ENCODE peak calls at places on chromosomes 1 and 21, in four cellular contexts. One of them, this sample, is unnamed.

GRCh38 chr21:14383596-14384210 is 757 bp upstream of the HSPA13 start:
- DNase-seq in colonic mucosa: no peak
- DNase-seq in cardiac muscle cell: no peak
- DNase-seq in endothelial cell of umbilical vein: no peak
- DNase-seq in this sample: peak; percentile 1

GRCh38 chr1:24713176-24713575 is 32.1 kb upstream of the CLIC4 start:
- DNase-seq in colonic mucosa: no peak
- DNase-seq in cardiac muscle cell: no peak
- DNase-seq in endothelial cell of umbilical vein: no peak
- DNase-seq in this sample: no peak

GRCh38 chr1:68916227-68916853 is 419.5 kb upstream of the DEPDC1 start:
- DNase-seq in colonic mucosa: no peak
- DNase-seq in cardiac muscle cell: no peak
- DNase-seq in endothelial cell of umbilical vein: peak; percentile 2
- DNase-seq in this sample: peak; percentile 51

GRCh38 chr1:208209286-208209685 is 34.9 kb downstream of the PLXNA2 start:
- DNase-seq in colonic mucosa: no peak
- DNase-seq in cardiac muscle cell: no peak
- DNase-seq in endothelial cell of umbilical vein: no peak
- DNase-seq in this sample: no peak

GRCh38 chr1:194208674-194209073 is 1022.3 kb upstream of the B3GALT2 start:
- DNase-seq in colonic mucosa: no peak
- DNase-seq in cardiac muscle cell: no peak
- DNase-seq in endothelial cell of umbilical vein: no peak
- DNase-seq in this sample: no peak

GRCh38 chr21:22791986-22792560 is 1793.9 kb downstream of the NCAM2 start:
- DNase-seq in colonic mucosa: peak; percentile 18
- DNase-seq in cardiac muscle cell: peak; percentile 70
- DNase-seq in endothelial cell of umbilical vein: peak; percentile 77
- DNase-seq in this sample: peak; percentile 24

GRCh38 chr1:58437623-58438022 is 108.9 kb downstream of the OMA1 start:
- DNase-seq in colonic mucosa: no peak
- DNase-seq in cardiac muscle cell: no peak
- DNase-seq in endothelial cell of umbilical vein: no peak
- DNase-seq in this sample: no peak

GRCh38 chr1:198934901-198935301 is 296.1 kb downstream of the PTPRC start:
- DNase-seq in colonic mucosa: no peak
- DNase-seq in cardiac muscle cell: no peak
- DNase-seq in endothelial cell of umbilical vein: peak; percentile 84
- DNase-seq in this sample: peak; percentile 43

GRCh38 chr1:39378377-39378776 is 113.1 kb upstream of the BMP8A start:
- DNase-seq in colonic mucosa: peak; percentile 52
- DNase-seq in cardiac muscle cell: peak; percentile 18
- DNase-seq in endothelial cell of umbilical vein: no peak
- DNase-seq in this sample: no peak

GRCh38 chr1:217272385-217272784 is 358.5 kb downstream of the GPATCH2 start:
- DNase-seq in colonic mucosa: no peak
- DNase-seq in cardiac muscle cell: no peak
- DNase-seq in endothelial cell of umbilical vein: no peak
- DNase-seq in this sample: peak; percentile 77

GRCh38 chr1:24984800-24985552 is 54.9 kb upstream of the RUNX3 start:
- DNase-seq in colonic mucosa: no peak
- DNase-seq in cardiac muscle cell: no peak
- DNase-seq in endothelial cell of umbilical vein: no peak
- DNase-seq in this sample: no peak

GRCh38 chr1:45512641-45513054 is 9.0 kb downstream of the PRDX1 start:
- DNase-seq in colonic mucosa: peak; percentile 75
- DNase-seq in cardiac muscle cell: peak; percentile 76
- DNase-seq in endothelial cell of umbilical vein: peak; percentile 74
- DNase-seq in this sample: peak; percentile 70

GRCh38 chr1:63817152-63817667 is 43.4 kb downstream of the ROR1 start:
- DNase-seq in colonic mucosa: no peak
- DNase-seq in cardiac muscle cell: peak; percentile 69
- DNase-seq in endothelial cell of umbilical vein: peak; percentile 54
- DNase-seq in this sample: peak; percentile 60

GRCh38 chr1:203557958-203558760 is 64.2 kb downstream of the OPTC start:
- DNase-seq in colonic mucosa: no peak
- DNase-seq in cardiac muscle cell: peak; percentile 19
- DNase-seq in endothelial cell of umbilical vein: peak; percentile 32
- DNase-seq in this sample: peak; percentile 95

GRCh38 chr1:201676061-201676644 is 137.2 kb downstream of the NAV1 start:
- DNase-seq in colonic mucosa: no peak
- DNase-seq in cardiac muscle cell: peak; percentile 49
- DNase-seq in endothelial cell of umbilical vein: peak; percentile 34
- DNase-seq in this sample: peak; percentile 20

GRCh38 chr1:230515451-230516145 is 89.5 kb upstream of the PGBD5 start:
- DNase-seq in colonic mucosa: no peak
- DNase-seq in cardiac muscle cell: no peak
- DNase-seq in endothelial cell of umbilical vein: no peak
- DNase-seq in this sample: no peak

GRCh38 chr1:61568460-61569211 is 156.3 kb downstream of the TM2D1 start:
- DNase-seq in colonic mucosa: no peak
- DNase-seq in cardiac muscle cell: no peak
- DNase-seq in endothelial cell of umbilical vein: no peak
- DNase-seq in this sample: no peak

GRCh38 chr1:194331758-194332157 is 1145.3 kb upstream of the B3GALT2 start:
- DNase-seq in colonic mucosa: no peak
- DNase-seq in cardiac muscle cell: no peak
- DNase-seq in endothelial cell of umbilical vein: no peak
- DNase-seq in this sample: no peak

GRCh38 chr1:221117548-221117951 is 238.3 kb downstream of the HLX start:
- DNase-seq in colonic mucosa: no peak
- DNase-seq in cardiac muscle cell: no peak
- DNase-seq in endothelial cell of umbilical vein: no peak
- DNase-seq in this sample: peak; percentile 50

GRCh38 chr1:31955917-31956736 is 18.0 kb upstream of the PTP4A2 start:
- DNase-seq in colonic mucosa: peak; percentile 80
- DNase-seq in cardiac muscle cell: peak; percentile 69
- DNase-seq in endothelial cell of umbilical vein: peak; percentile 97
- DNase-seq in this sample: peak; percentile 100

GRCh38 chr1:22133928-22134324 is 9.0 kb downstream of the WNT4 start:
- DNase-seq in colonic mucosa: no peak
- DNase-seq in cardiac muscle cell: no peak
- DNase-seq in endothelial cell of umbilical vein: no peak
- DNase-seq in this sample: no peak

GRCh38 chr1:4830756-4831155 is 176.3 kb downstream of the AJAP1 start:
- DNase-seq in colonic mucosa: no peak
- DNase-seq in cardiac muscle cell: no peak
- DNase-seq in endothelial cell of umbilical vein: no peak
- DNase-seq in this sample: no peak

GRCh38 chr1:6386371-6386949 is 7.1 kb downstream of the ACOT7 start:
- DNase-seq in colonic mucosa: no peak
- DNase-seq in cardiac muscle cell: no peak
- DNase-seq in endothelial cell of umbilical vein: no peak
- DNase-seq in this sample: no peak

GRCh38 chr1:113291777-113292659 is 98.3 kb upstream of the MAGI3 start:
- DNase-seq in colonic mucosa: no peak
- DNase-seq in cardiac muscle cell: no peak
- DNase-seq in endothelial cell of umbilical vein: no peak
- DNase-seq in this sample: no peak

GRCh38 chr1:15885701-15886612 is 38.5 kb downstream of the SPEN start:
- DNase-seq in colonic mucosa: peak; percentile 99
- DNase-seq in cardiac muscle cell: peak; percentile 92
- DNase-seq in endothelial cell of umbilical vein: peak; percentile 97
- DNase-seq in this sample: peak; percentile 94

GRCh38 chr1:27861436-27861835 is 10.9 kb upstream of the THEMIS2 start:
- DNase-seq in colonic mucosa: no peak
- DNase-seq in cardiac muscle cell: no peak
- DNase-seq in endothelial cell of umbilical vein: no peak
- DNase-seq in this sample: no peak

GRCh38 chr1:218476385-218476784 is 131.2 kb downstream of the TGFB2 start:
- DNase-seq in colonic mucosa: no peak
- DNase-seq in cardiac muscle cell: no peak
- DNase-seq in endothelial cell of umbilical vein: peak; percentile 65
- DNase-seq in this sample: peak; percentile 76

GRCh38 chr1:212637902-212638301 is 29.3 kb downstream of the ATF3 start:
- DNase-seq in colonic mucosa: no peak
- DNase-seq in cardiac muscle cell: no peak
- DNase-seq in endothelial cell of umbilical vein: no peak
- DNase-seq in this sample: no peak

GRCh38 chr1:56149761-56150160 is 429.6 kb downstream of the PLPP3 start:
- DNase-seq in colonic mucosa: no peak
- DNase-seq in cardiac muscle cell: no peak
- DNase-seq in endothelial cell of umbilical vein: peak; percentile 6
- DNase-seq in this sample: no peak

GRCh38 chr1:76330993-76331603 is 256.6 kb downstream of the ST6GALNAC3 start:
- DNase-seq in colonic mucosa: peak; percentile 39
- DNase-seq in cardiac muscle cell: peak; percentile 60
- DNase-seq in endothelial cell of umbilical vein: peak; percentile 76
- DNase-seq in this sample: peak; percentile 74

GRCh38 chr1:21955058-21955457 is 17.9 kb upstream of the HSPG2 start:
- DNase-seq in colonic mucosa: no peak
- DNase-seq in cardiac muscle cell: no peak
- DNase-seq in endothelial cell of umbilical vein: no peak
- DNase-seq in this sample: no peak

GRCh38 chr1:25565626-25566025 is 22.2 kb downstream of the LDLRAP1 start:
- DNase-seq in colonic mucosa: no peak
- DNase-seq in cardiac muscle cell: no peak
- DNase-seq in endothelial cell of umbilical vein: no peak
- DNase-seq in this sample: no peak

GRCh38 chr1:162251102-162251501 is 125.6 kb downstream of the SPATA46 start:
- DNase-seq in colonic mucosa: no peak
- DNase-seq in cardiac muscle cell: no peak
- DNase-seq in endothelial cell of umbilical vein: no peak
- DNase-seq in this sample: no peak

GRCh38 chr1:62012821-62013220 is 181.8 kb upstream of the L1TD1 start:
- DNase-seq in colonic mucosa: no peak
- DNase-seq in cardiac muscle cell: no peak
- DNase-seq in endothelial cell of umbilical vein: no peak
- DNase-seq in this sample: no peak

GRCh38 chr1:67005068-67005467 is 48.9 kb downstream of the SLC35D1 start:
- DNase-seq in colonic mucosa: no peak
- DNase-seq in cardiac muscle cell: no peak
- DNase-seq in endothelial cell of umbilical vein: no peak
- DNase-seq in this sample: no peak

GRCh38 chr1:64601207-64601606 is 131.3 kb downstream of the CACHD1 start:
- DNase-seq in colonic mucosa: no peak
- DNase-seq in cardiac muscle cell: no peak
- DNase-seq in endothelial cell of umbilical vein: no peak
- DNase-seq in this sample: no peak

GRCh38 chr1:117600966-117601365 is 4.9 kb upstream of the TENT5C start:
- DNase-seq in colonic mucosa: no peak
- DNase-seq in cardiac muscle cell: no peak
- DNase-seq in endothelial cell of umbilical vein: no peak
- DNase-seq in this sample: peak; percentile 18

GRCh38 chr1:92409946-92410345 is 76.8 kb downstream of the GFI1 start:
- DNase-seq in colonic mucosa: no peak
- DNase-seq in cardiac muscle cell: no peak
- DNase-seq in endothelial cell of umbilical vein: no peak
- DNase-seq in this sample: no peak

GRCh38 chr1:26530898-26531598 is 1.5 kb downstream of the RPS6KA1 start:
- DNase-seq in colonic mucosa: peak; percentile 96
- DNase-seq in cardiac muscle cell: peak; percentile 65
- DNase-seq in endothelial cell of umbilical vein: no peak
- DNase-seq in this sample: no peak

GRCh38 chr1:96002969-96003964 is 718.3 kb upstream of the PTBP2 start:
- DNase-seq in colonic mucosa: no peak
- DNase-seq in cardiac muscle cell: no peak
- DNase-seq in endothelial cell of umbilical vein: no peak
- DNase-seq in this sample: no peak

DNA sequence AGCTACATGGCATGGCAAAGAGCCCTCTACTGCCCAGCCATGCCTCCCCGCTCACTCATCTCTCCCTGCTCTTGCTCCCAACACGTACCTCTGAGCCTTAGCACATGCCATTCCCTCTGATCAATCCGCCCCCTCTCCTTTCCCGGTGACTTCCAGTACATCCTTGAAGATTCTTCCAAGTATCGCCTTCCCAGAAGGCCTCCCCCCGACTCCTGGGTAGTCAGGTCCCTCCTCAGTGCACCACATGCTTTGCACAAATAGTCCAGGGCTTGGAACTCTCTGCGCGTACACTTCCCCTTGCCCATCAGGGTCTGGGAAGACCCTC is 77.0 kb upstream of the IFFO2 start:
- DNase-seq in colonic mucosa: no peak
- DNase-seq in cardiac muscle cell: no peak
- DNase-seq in endothelial cell of umbilical vein: no peak
- DNase-seq in this sample: no peak
- H3K27ac ChIP-seq in colonic mucosa: no peak overlapping the region
- H3K27ac ChIP-seq in cardiac muscle cell: no peak overlapping the region
- H3K27ac ChIP-seq in endothelial cell of umbilical vein: no peak overlapping the region
- H3K27ac ChIP-seq in this sample: no peak overlapping the region

GRCh38 chr21:34519694-34520093 is 7.7 kb upstream of the KCNE1 start:
- DNase-seq in colonic mucosa: no peak
- DNase-seq in cardiac muscle cell: no peak
- DNase-seq in endothelial cell of umbilical vein: no peak
- DNase-seq in this sample: no peak
- H3K36me3 ChIP-seq in colonic mucosa: peaks cover 7% of the 10 kb centered on the region
- H3K36me3 ChIP-seq in cardiac muscle cell: no peaks in the 10 kb centered on the region
- H3K36me3 ChIP-seq in endothelial cell of umbilical vein: peaks cover 5% of the 10 kb centered on the region
- H3K36me3 ChIP-seq in this sample: peaks cover 51% of the 10 kb centered on the region

GRCh38 chr1:33141781-33142180 is 40.1 kb downstream of the TRIM62 start:
- DNase-seq in colonic mucosa: no peak
- DNase-seq in cardiac muscle cell: no peak
- DNase-seq in endothelial cell of umbilical vein: no peak
- DNase-seq in this sample: no peak

GRCh38 chr1:33141216-33141615 is 40.6 kb downstream of the TRIM62 start:
- DNase-seq in colonic mucosa: no peak
- DNase-seq in cardiac muscle cell: no peak
- DNase-seq in endothelial cell of umbilical vein: no peak
- DNase-seq in this sample: no peak

GRCh38 chr1:33142483-33143065 is 39.3 kb downstream of the TRIM62 start:
- DNase-seq in colonic mucosa: no peak
- DNase-seq in cardiac muscle cell: no peak
- DNase-seq in endothelial cell of umbilical vein: no peak
- DNase-seq in this sample: no peak

GRCh38 chr1:33137800-33138199 is 44.0 kb downstream of the TRIM62 start:
- DNase-seq in colonic mucosa: no peak
- DNase-seq in cardiac muscle cell: peak; percentile 73
- DNase-seq in endothelial cell of umbilical vein: peak; percentile 50
- DNase-seq in this sample: no peak

GRCh38 chr1:33140153-33141149 is 41.4 kb downstream of the TRIM62 start:
- DNase-seq in colonic mucosa: no peak
- DNase-seq in cardiac muscle cell: no peak
- DNase-seq in endothelial cell of umbilical vein: no peak
- DNase-seq in this sample: peak; percentile 32
- TF ChIP-seq CTCF in colonic mucosa: no peak
- TF ChIP-seq CTCF in cardiac muscle cell: peak; percentile 23
- TF ChIP-seq CTCF in endothelial cell of umbilical vein: peak; percentile 11
- TF ChIP-seq CTCF in this sample: peak; percentile 60

GRCh38 chr1:3714284-3714741 is 37.9 kb upstream of the CCDC27 start:
- DNase-seq in colonic mucosa: no peak
- DNase-seq in cardiac muscle cell: no peak
- DNase-seq in endothelial cell of umbilical vein: no peak
- DNase-seq in this sample: no peak
- H3K27ac ChIP-seq in colonic mucosa: no peak overlapping the region
- H3K27ac ChIP-seq in cardiac muscle cell: no peak overlapping the region
- H3K27ac ChIP-seq in endothelial cell of umbilical vein: no peak overlapping the region
- H3K27ac ChIP-seq in this sample: no peak overlapping the region

This sample was measured in brain microvascular endothelial cell.